ENCODE peak calls at places on chromosomes 3 and 15, in nine cellular contexts. W is CD8-positive, alpha-beta T cell; Y is naive thymus-derived CD4-positive, alpha-beta T cell; A is A549; O is cardiac muscle cell; L is psoas muscle; R is fibroblast of mammary gland; U is left ventricle myocardium inferior; P is GM23248. Z is an unnamed sample.

GRCh38 chr3:29064085-29064484 is 216.8 kb upstream of the RBMS3 start:
- DNase-seq in A (no peak), Y (no peak), O (peak), U (no peak), R (peak), L (no peak), P (peak), W (no peak), Z (no peak)

GRCh38 chr3:149806171-149806778 is 6.7 kb upstream of the RNF13 start:
- DNase-seq in U (no peak), W (no peak), L (no peak), A (no peak), O (no peak), Y (no peak), R (no peak), P (no peak), Z (no peak)

GRCh38 chr3:128563439-128563838 is 70.4 kb upstream of the GATA2 start:
- DNase-seq in L (no peak), R (no peak), P (no peak), Y (no peak), A (no peak), W (no peak), U (no peak), O (no peak), Z (no peak)

GRCh38 chr3:122907471-122907870 is 112.6 kb downstream of the SLC49A4 start:
- DNase-seq in L (no peak), R (no peak), W (no peak), O (no peak), U (no peak), Y (no peak), P (no peak), A (no peak), Z (peak)

GRCh38 chr15:66701422-66702034 is 508 bp upstream of the SMAD6 start:
- DNase-seq in W (peak), P (peak), L (peak), Y (peak), O (no peak), A (peak), R (peak), U (peak), Z (no peak)

GRCh38 chr15:60162251-60162650 is 158.1 kb downstream of the FOXB1 start:
- DNase-seq in P (no peak), A (no peak), O (no peak), W (no peak), R (no peak), Y (no peak), U (no peak), L (no peak), Z (no peak)

GRCh38 chr3:58013973-58014649 is 5.9 kb downstream of the FLNB start:
- DNase-seq in P (peak), W (no peak), Y (no peak), A (no peak), R (peak), L (peak), O (peak), U (peak), Z (no peak)

GRCh38 chr15:26983822-26984221 is 12.8 kb downstream of the GABRG3 start:
- DNase-seq in R (no peak), Y (no peak), L (no peak), U (no peak), W (no peak), A (peak), P (no peak), O (no peak), Z (peak)

GRCh38 chr3:39812537-39812936 is 3.1 kb downstream of the MYRIP start:
- DNase-seq in P (peak), Y (no peak), W (no peak), L (no peak), O (peak), U (no peak), R (no peak), A (no peak), Z (peak)

GRCh38 chr3:182438398-182438797 is 354.9 kb upstream of the ATP11B start:
- DNase-seq in Y (no peak), R (no peak), P (no peak), U (no peak), W (no peak), O (no peak), A (no peak), L (no peak), Z (no peak)

GRCh38 chr15:68700395-68701123 is 120.1 kb downstream of the ANP32A start:
- DNase-seq in P (peak), O (peak), R (peak), U (peak), W (no peak), Y (no peak), L (peak), A (no peak), Z (peak)

GRCh38 chr15:42605281-42605744 is 29.9 kb downstream of the STARD9 start:
- DNase-seq in R (peak), P (peak), A (no peak), Y (no peak), O (peak), W (no peak), U (no peak), L (no peak), Z (no peak)

GRCh38 chr3:15309662-15310335 is 22.6 kb downstream of the SH3BP5 start:
- DNase-seq in R (peak), A (no peak), L (no peak), W (no peak), O (no peak), P (peak), U (no peak), Y (no peak), Z (no peak)

GRCh38 chr15:52879145-52879544 is 89.0 kb upstream of the ONECUT1 start:
- DNase-seq in A (no peak), O (no peak), W (no peak), P (no peak), Y (no peak), L (no peak), R (no peak), U (no peak), Z (no peak)

GRCh38 chr3:61090770-61091169 is 160.5 kb downstream of the FHIT start:
- DNase-seq in Y (no peak), U (no peak), L (no peak), O (no peak), W (no peak), R (no peak), A (no peak), P (no peak), Z (no peak)

GRCh38 chr15:68429691-68430470 is 2.1 kb downstream of the ITGA11 start:
- DNase-seq in Y (no peak), W (no peak), U (no peak), O (no peak), A (no peak), P (peak), L (no peak), R (peak), Z (no peak)

GRCh38 chr3:136906725-136907124 is 44.7 kb downstream of the NCK1 start:
- DNase-seq in A (no peak), R (no peak), O (no peak), U (no peak), W (no peak), Y (no peak), P (no peak), L (no peak), Z (no peak)

GRCh38 chr15:40128746-40129660 is 20.3 kb upstream of the BMF start:
- DNase-seq in P (no peak), Y (no peak), U (no peak), O (no peak), A (no peak), L (no peak), W (no peak), R (no peak), Z (no peak)

GRCh38 chr3:73379465-73379864 is 245.3 kb downstream of the PDZRN3 start:
- DNase-seq in R (peak), U (no peak), P (peak), Y (no peak), W (no peak), O (peak), L (no peak), A (no peak), Z (no peak)

GRCh38 chr3:66469220-66469640 is 31.6 kb downstream of the LRIG1 start:
- DNase-seq in W (no peak), O (no peak), R (no peak), P (peak), L (no peak), U (no peak), Y (no peak), A (no peak), Z (no peak)

GRCh38 chr3:124412642-124413041 is 317.6 kb upstream of the UMPS start:
- DNase-seq in O (no peak), Y (no peak), R (no peak), W (no peak), L (no peak), A (no peak), U (no peak), P (no peak), Z (no peak)

GRCh38 chr15:72358532-72359180 is 17.2 kb downstream of the HEXA start:
- DNase-seq in O (peak), Y (no peak), P (peak), L (peak), R (peak), A (no peak), U (peak), W (no peak), Z (no peak)

GRCh38 chr3:107775958-107776357 is 253.2 kb downstream of the BBX start:
- DNase-seq in O (no peak), R (no peak), U (no peak), Y (no peak), A (no peak), W (no peak), L (no peak), P (no peak), Z (no peak)

GRCh38 chr3:143464850-143465249 is 345.3 kb downstream of the CHST2 start:
- DNase-seq in P (peak), Y (no peak), W (no peak), A (peak), R (peak), O (no peak), L (peak), U (no peak), Z (no peak)

GRCh38 chr3:42489116-42489936 is 13.1 kb upstream of the VIPR1 start:
- DNase-seq in W (no peak), U (no peak), R (no peak), P (no peak), Y (no peak), L (no peak), A (no peak), O (no peak), Z (no peak)

GRCh38 chr3:108610651-108611050 is 21.1 kb downstream of the DZIP3 start:
- DNase-seq in U (no peak), O (no peak), P (no peak), W (no peak), A (no peak), Y (no peak), R (no peak), L (no peak), Z (no peak)

GRCh38 chr3:194987571-194988494 is 283.1 kb downstream of the XXYLT1 start:
- DNase-seq in A (no peak), P (no peak), W (peak), L (no peak), R (no peak), O (no peak), Y (no peak), U (no peak), Z (peak)

GRCh38 chr15:66039117-66039860 is 170.0 kb downstream of the RAB11A start:
- DNase-seq in L (no peak), R (no peak), Y (no peak), A (no peak), W (no peak), O (no peak), U (no peak), P (peak), Z (peak)

GRCh38 chr3:37991823-37992222 is 1.2 kb downstream of the VILL start:
- DNase-seq in U (no peak), R (no peak), L (no peak), W (no peak), Y (no peak), P (no peak), O (no peak), A (no peak), Z (peak)

GRCh38 chr3:131582438-131582837 is 79.7 kb upstream of the MRPL3 start:
- DNase-seq in L (no peak), Y (no peak), U (no peak), R (peak), O (no peak), W (no peak), P (no peak), A (no peak), Z (no peak)

GRCh38 chr3:64548200-64548889 is 139.5 kb downstream of the ADAMTS9 start:
- DNase-seq in L (peak), W (no peak), U (peak), Y (no peak), A (no peak), P (peak), R (peak), O (peak), Z (no peak)

GRCh38 chr3:183033746-183034145 is 53.4 kb upstream of the DCUN1D1 start:
- DNase-seq in A (no peak), P (peak), Y (no peak), W (no peak), L (no peak), O (no peak), U (no peak), R (peak), Z (no peak)

GRCh38 chr15:64287953-64288352 is 68.0 kb downstream of the CSNK1G1 start:
- DNase-seq in Y (no peak), P (no peak), W (no peak), L (no peak), R (no peak), O (no peak), A (no peak), U (no peak), Z (no peak)

GRCh38 chr3:106117490-106117858 is 248.7 kb upstream of the CBLB start:
- DNase-seq in P (no peak), L (no peak), A (no peak), Y (no peak), R (no peak), U (no peak), O (no peak), W (no peak), Z (no peak)

GRCh38 chr15:23049984-23050628 is 10.7 kb upstream of the TUBGCP5 start:
- DNase-seq in L (no peak), P (no peak), Y (no peak), R (no peak), A (no peak), U (no peak), W (no peak), O (no peak), Z (no peak)

GRCh38 chr3:129486057-129487035 is 42.1 kb upstream of the RHO start:
- DNase-seq in U (no peak), L (no peak), P (peak), A (no peak), Y (no peak), R (peak), O (peak), W (no peak), Z (peak)

GRCh38 chr15:41510728-41511127 is 2.9 kb downstream of the LTK start:
- DNase-seq in O (no peak), L (no peak), P (no peak), U (no peak), W (no peak), A (no peak), R (no peak), Y (no peak), Z (no peak)

GRCh38 chr15:41512078-41512394 is 1.6 kb downstream of the LTK start:
- DNase-seq in L (no peak), O (no peak), Y (no peak), W (no peak), P (no peak), U (no peak), R (no peak), A (no peak), Z (no peak)

GRCh38 chr15:41512512-41513281 is 930 bp downstream of the LTK start:
- DNase-seq in L (no peak), W (peak), A (no peak), O (no peak), U (no peak), P (peak), Y (no peak), R (no peak), Z (peak)

GRCh38 chr15:41513282-41514227 is at the start of gene LTK:
- DNase-seq in A (no peak), R (no peak), Y (no peak), O (no peak), U (no peak), L (no peak), P (peak), W (no peak), Z (peak)

DNA sequence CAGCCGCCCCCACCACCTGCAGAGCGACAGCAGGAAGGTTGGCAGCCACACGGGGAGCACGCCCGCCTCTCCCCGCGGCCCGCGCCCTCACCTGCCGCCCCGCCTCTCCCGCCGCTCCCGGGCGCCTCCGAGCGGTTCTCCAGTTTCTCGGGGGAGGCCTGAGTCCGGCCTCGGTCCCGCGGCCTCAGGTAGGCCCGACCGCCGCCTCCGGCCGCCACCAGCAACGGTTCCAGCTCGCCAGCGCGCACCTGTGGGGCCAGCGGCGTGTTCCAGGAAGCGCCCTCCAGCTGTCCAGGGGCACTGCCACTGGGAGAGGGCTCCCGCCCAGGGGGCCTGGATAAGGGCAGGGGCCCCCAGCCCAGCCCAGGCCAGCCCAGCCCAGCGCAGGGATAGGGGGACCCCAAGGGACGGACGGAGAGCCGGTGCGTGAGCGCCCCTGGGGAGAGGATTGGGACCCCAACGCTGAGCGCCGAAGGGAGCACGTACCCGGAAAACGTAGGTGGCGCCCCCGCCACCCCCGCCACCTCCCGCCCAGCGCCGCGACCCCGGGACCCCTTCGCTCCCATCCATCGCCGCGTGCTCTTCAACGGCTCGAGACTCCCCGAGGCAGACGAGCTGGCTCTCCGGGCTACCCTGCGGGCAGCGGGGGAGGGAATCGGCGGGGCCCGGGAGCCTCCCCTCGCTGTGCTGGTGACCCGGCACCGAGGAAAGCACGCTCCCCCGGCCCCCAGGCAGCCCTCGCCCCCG is 2.1 kb downstream of the LTK start:
- DNase-seq in Y (no peak), U (no peak), W (no peak), A (no peak), O (no peak), L (no peak), P (no peak), R (no peak), Z (peak)
- H3K4me3 ChIP-seq in Y (peak), U (peak), W (peak), A (no peak), O (peak), L (peak), P (no peak), R (no peak), Z (peak)

DNA sequence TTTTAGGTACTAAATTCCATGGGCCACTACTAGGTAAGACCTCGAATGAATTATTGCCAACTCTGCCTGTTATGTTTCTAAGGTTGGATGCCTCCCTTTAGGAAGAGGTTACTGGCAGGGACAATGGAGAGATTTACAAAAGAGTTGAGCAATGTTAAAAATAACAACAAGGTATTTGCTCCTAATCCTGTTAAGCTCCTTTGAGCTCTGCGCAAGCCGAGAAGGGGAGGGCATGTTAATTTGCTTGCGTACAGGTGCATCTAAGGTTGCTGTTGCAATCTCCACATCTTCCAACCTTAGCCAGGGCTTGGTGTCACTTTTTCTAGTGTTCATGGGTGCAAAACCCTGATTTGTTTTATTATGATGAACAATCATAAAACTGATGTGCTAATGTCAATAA is 161.5 kb upstream of the TPM1 start:
- DNase-seq in P (no peak), L (no peak), U (no peak), W (no peak), Y (no peak), A (no peak), O (no peak), R (no peak), Z (peak)
- H3K4me3 ChIP-seq in P (no peak), L (no peak), U (no peak), W (no peak), Y (no peak), A (no peak), O (no peak), R (no peak), Z (no peak)

GRCh38 chr3:22451501-22451900 is 700.5 kb upstream of the ZNF385D start:
- DNase-seq in L (no peak), Y (no peak), O (no peak), R (no peak), W (no peak), A (no peak), U (no peak), P (no peak), Z (no peak)
- H3K4me3 ChIP-seq in L (no peak), Y (no peak), O (no peak), R (no peak), W (no peak), A (no peak), U (no peak), P (no peak), Z (no peak)

GRCh38 chr15:74696808-74697207 is 984 bp upstream of the EDC3 start:
- DNase-seq in R (no peak), A (no peak), L (no peak), Y (no peak), W (no peak), U (no peak), O (no peak), P (no peak), Z (no peak)
- H3K4me3 ChIP-seq in R (peak), A (peak), L (peak), Y (peak), W (peak), U (peak), O (no peak), P (peak), Z (no peak)